ENCODE peak calls at places on chromosome 21, in six cellular contexts. C, R, V, O, M and I are unnamed samples.

GRCh38 chr21:34202553-34203332 is 129.4 kb downstream of the MRPS6 start:
- DNase-seq in C (no peak), R (peak; percentile 84), V (peak; percentile 68), O (no peak), M (peak; percentile 70), I (no peak)

GRCh38 chr21:35145626-35146236 is 96.6 kb upstream of the RUNX1 start:
- DNase-seq in V (no peak), M (no peak), R (no peak), O (no peak), C (no peak), I (no peak)

GRCh38 chr21:35829014-35829525 is 231.3 kb downstream of the SETD4 start:
- DNase-seq in V (no peak), R (no peak), O (no peak), M (no peak), C (no peak), I (no peak)

GRCh38 chr21:22128671-22129070 is 1130.5 kb downstream of the NCAM2 start:
- DNase-seq in R (no peak), V (no peak), C (no peak), O (no peak), M (no peak), I (no peak)

GRCh38 chr21:45802425-45802824 is 158.9 kb downstream of the PCBP3 start:
- DNase-seq in C (no peak), O (no peak), V (no peak), R (no peak), M (no peak), I (no peak)

GRCh38 chr21:34129971-34130597 is 56.7 kb downstream of the MRPS6 start:
- DNase-seq in C (no peak), R (no peak), O (no peak), V (no peak), M (no peak), I (no peak)

GRCh38 chr21:38831526-38832467 is 26.1 kb downstream of the ETS2 start:
- DNase-seq in M (no peak), C (peak; percentile 63), R (peak; percentile 95), O (peak; percentile 83), V (peak; percentile 66), I (no peak)

GRCh38 chr21:34912022-34912933 is 136.8 kb downstream of the RUNX1 start:
- DNase-seq in M (no peak), V (no peak), C (no peak), O (no peak), R (no peak), I (no peak)

GRCh38 chr21:35138665-35139381 is 89.7 kb upstream of the RUNX1 start:
- DNase-seq in M (no peak), O (no peak), R (no peak), C (no peak), V (no peak), I (no peak)

GRCh38 chr21:45574081-45574501 is 31.9 kb upstream of the SLC19A1 start:
- DNase-seq in C (no peak), M (no peak), O (peak; percentile 15), R (peak; percentile 59), V (peak; percentile 32), I (peak; percentile 6)

GRCh38 chr21:28636988-28637691 is 355.5 kb downstream of the LTN1 start:
- DNase-seq in V (no peak), C (no peak), M (no peak), R (no peak), O (no peak), I (no peak)

GRCh38 chr21:14602418-14602987 is 56.4 kb upstream of the SAMSN1 start:
- DNase-seq in M (no peak), V (no peak), O (no peak), R (no peak), C (no peak), I (no peak)

GRCh38 chr21:45919593-45919992 is 62.0 kb upstream of the COL6A1 start:
- DNase-seq in V (no peak), C (no peak), O (no peak), M (no peak), R (no peak), I (no peak)

GRCh38 chr21:45505416-45506021 is 36.7 kb downstream of the SLC19A1 start:
- DNase-seq in V (peak; percentile 52), O (peak; percentile 15), R (peak; percentile 62), M (peak; percentile 46), C (no peak), I (no peak)

GRCh38 chr21:46369520-46370235 is 45.7 kb downstream of the PCNT start:
- DNase-seq in M (no peak), R (no peak), O (no peak), C (no peak), V (no peak), I (no peak)

GRCh38 chr21:30468912-30469812 is 11.0 kb downstream of the KRTAP19-1 start:
- DNase-seq in M (no peak), O (no peak), R (no peak), V (no peak), C (no peak), I (no peak)

GRCh38 chr21:30463713-30464112 is 16.5 kb downstream of the KRTAP19-1 start:
- DNase-seq in C (no peak), O (no peak), M (no peak), V (no peak), R (no peak), I (no peak)
- TF ChIP-seq CTCF in C (no peak), O (no peak), M (no peak), V (no peak), R (no peak), I (peak; percentile 52)

GRCh38 chr21:32412998-32413504 is 545 bp downstream of the EVA1C start:
- DNase-seq in R (peak; percentile 81), V (peak; percentile 80), O (peak; percentile 60), M (peak; percentile 68), C (no peak), I (peak; percentile 40)
- H3K4me3 ChIP-seq in R (peak overlapping the region; percentile 83), V (peak overlapping the region; percentile 73), O (peak overlapping the region; percentile 59), M (peak overlapping the region; percentile 86), C (peak overlapping the region; percentile 87), I (peak overlapping the region; percentile 80)

GRCh38 chr21:42093991-42094417 is 22.9 kb downstream of the UMODL1 start:
- DNase-seq in M (no peak), V (no peak), C (peak; percentile 86), R (no peak), O (no peak), I (no peak)

GRCh38 chr21:42095581-42095980 is 24.5 kb downstream of the UMODL1 start:
- DNase-seq in O (no peak), R (no peak), V (no peak), C (no peak), M (no peak), I (no peak)

GRCh38 chr21:42092805-42093590 is 21.9 kb downstream of the UMODL1 start:
- DNase-seq in O (no peak), C (no peak), V (no peak), R (no peak), M (no peak), I (no peak)

GRCh38 chr21:42096593-42096992 is 25.5 kb downstream of the UMODL1 start:
- DNase-seq in R (no peak), C (no peak), M (no peak), V (no peak), O (no peak), I (no peak)

DNA sequence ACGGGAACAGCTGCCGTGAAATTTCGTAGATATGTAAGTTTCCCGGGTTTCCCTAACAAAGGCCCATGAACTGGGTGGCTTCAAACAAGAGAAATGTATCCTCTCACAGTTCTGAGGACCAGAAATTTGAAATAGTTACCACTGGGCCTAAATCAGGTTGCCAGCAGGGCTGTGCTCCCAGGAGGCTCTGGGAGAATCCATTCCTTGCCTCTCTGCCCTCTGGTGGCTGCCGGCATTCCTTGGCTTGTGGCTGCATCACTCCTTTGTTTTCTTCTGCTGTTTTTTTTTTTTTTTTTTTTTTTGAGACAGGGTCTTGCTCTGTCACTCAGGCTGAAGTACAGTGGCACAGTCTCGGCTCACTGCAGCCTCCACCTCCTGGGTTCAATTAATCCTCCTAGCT is 23.7 kb downstream of the UMODL1 start:
- DNase-seq in M (no peak), O (no peak), V (no peak), C (no peak), R (no peak), I (no peak)
- TF ChIP-seq CTCF in M (no peak), O (no peak), V (no peak), C (no peak), R (no peak), I (no peak)

DNA sequence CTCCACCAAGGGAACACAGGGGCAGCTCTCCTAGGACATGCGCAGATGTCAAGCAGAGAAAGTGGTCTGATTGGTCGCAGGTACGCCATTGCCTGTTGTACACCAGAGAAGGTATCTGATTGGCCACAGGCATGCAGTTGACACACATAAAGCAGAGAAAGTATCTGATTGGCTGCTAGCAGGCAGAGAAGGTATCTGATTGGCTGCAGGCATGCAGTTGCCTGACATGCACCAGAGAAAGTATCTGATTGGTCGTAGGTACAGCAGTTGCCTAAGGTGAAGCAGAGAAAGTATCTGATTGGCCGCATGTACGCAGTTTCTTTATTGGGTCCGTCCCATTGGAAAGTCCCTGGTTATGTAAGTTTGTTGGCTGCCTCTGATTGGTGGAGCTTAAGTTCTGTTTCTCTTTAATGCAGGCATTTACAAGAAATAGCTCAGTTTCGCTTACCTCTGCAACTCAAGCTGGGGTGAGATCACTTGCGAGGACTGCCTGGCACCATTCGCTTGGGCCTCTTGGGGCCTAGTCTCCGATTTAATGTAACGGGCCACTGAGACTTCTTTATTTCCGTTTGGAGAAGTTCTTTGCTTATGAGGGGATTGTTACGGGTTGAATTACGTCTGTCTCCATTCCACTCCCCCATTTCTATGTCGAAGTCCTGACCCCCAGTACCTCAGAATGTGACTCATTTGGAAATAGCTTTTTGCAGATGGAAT is 74.2 kb downstream of the SIK1 start:
- DNase-seq in V (no peak), M (no peak), C (no peak), O (no peak), R (no peak), I (no peak)
- H3K4me3 ChIP-seq in V (no peak overlapping the region), M (no peak overlapping the region), C (no peak overlapping the region), O (no peak overlapping the region), R (no peak overlapping the region), I (no peak overlapping the region)

GRCh38 chr21:43918385-43918947 is 53.4 kb downstream of the AGPAT3 start:
- DNase-seq in M (peak; percentile 75), R (peak; percentile 37), C (no peak), V (peak; percentile 32), O (no peak), I (no peak)
- TF ChIP-seq CTCF in M (peak; percentile 14), R (no peak), C (no peak), V (no peak), O (no peak), I (no peak)

GRCh38 chr21:17269760-17270159 is 243.1 kb upstream of the CXADR start:
- DNase-seq in M (no peak), V (no peak), R (no peak), O (no peak), C (no peak), I (no peak)

GRCh38 chr21:17264182-17264581 is 248.7 kb upstream of the CXADR start:
- DNase-seq in M (no peak), R (no peak), O (no peak), C (no peak), V (no peak), I (no peak)
- H3K4me3 ChIP-seq in M (no peak overlapping the region), R (no peak overlapping the region), O (no peak overlapping the region), C (no peak overlapping the region), V (no peak overlapping the region), I (no peak overlapping the region)

GRCh38 chr21:44332383-44332782 is 6.8 kb downstream of the CFAP410 start:
- DNase-seq in V (no peak), O (no peak), M (no peak), R (no peak), C (no peak), I (no peak)
- TF ChIP-seq CTCF in V (no peak), O (no peak), M (no peak), R (no peak), C (no peak), I (no peak)